ENCODE peak calls at places on chromosomes 16 and 17, in six cellular contexts. One of them, this sample, is unnamed. For H3K27me3, the result is how much of the 10 kb centered on the place peaks cover.

GRCh38 chr16:81444448-81445121 is at the start of gene CMIP:
- DNase-seq in mammary epithelial cell: peak
- DNase-seq in IMR-90: peak
- DNase-seq in right atrium auricular region: peak
- DNase-seq in H9: peak
- DNase-seq in tibial nerve: peak
- DNase-seq in this sample: peak

GRCh38 chr17:1634841-1635650 is 6.4 kb upstream of the SLC43A2 start:
- DNase-seq in H9: no peak
- DNase-seq in right atrium auricular region: no peak
- DNase-seq in mammary epithelial cell: no peak
- DNase-seq in IMR-90: no peak
- DNase-seq in tibial nerve: no peak
- DNase-seq in this sample: no peak

GRCh38 chr17:13727441-13728171 is 125.9 kb upstream of the HS3ST3A1 start:
- DNase-seq in mammary epithelial cell: peak
- DNase-seq in tibial nerve: no peak
- DNase-seq in right atrium auricular region: no peak
- DNase-seq in IMR-90: peak
- DNase-seq in H9: no peak
- DNase-seq in this sample: peak

GRCh38 chr17:19753661-19754463 is 5.8 kb upstream of the ALDH3A1 start:
- DNase-seq in mammary epithelial cell: peak
- DNase-seq in tibial nerve: no peak
- DNase-seq in IMR-90: no peak
- DNase-seq in H9: no peak
- DNase-seq in right atrium auricular region: no peak
- DNase-seq in this sample: no peak

GRCh38 chr17:80827646-80828643 is 163.7 kb upstream of the CHMP6 start:
- DNase-seq in IMR-90: peak
- DNase-seq in mammary epithelial cell: no peak
- DNase-seq in right atrium auricular region: no peak
- DNase-seq in tibial nerve: no peak
- DNase-seq in H9: peak
- DNase-seq in this sample: no peak

GRCh38 chr17:54881255-54881972 is 19.2 kb upstream of the TOM1L1 start:
- DNase-seq in IMR-90: no peak
- DNase-seq in mammary epithelial cell: no peak
- DNase-seq in right atrium auricular region: no peak
- DNase-seq in tibial nerve: no peak
- DNase-seq in H9: no peak
- DNase-seq in this sample: no peak

GRCh38 chr16:77775911-77776909 is 12.2 kb upstream of the VAT1L start:
- DNase-seq in H9: no peak
- DNase-seq in right atrium auricular region: no peak
- DNase-seq in mammary epithelial cell: peak
- DNase-seq in tibial nerve: no peak
- DNase-seq in IMR-90: peak
- DNase-seq in this sample: no peak

GRCh38 chr16:69833791-69834282 is 71.7 kb downstream of the WWP2 start:
- DNase-seq in mammary epithelial cell: no peak
- DNase-seq in IMR-90: no peak
- DNase-seq in tibial nerve: no peak
- DNase-seq in H9: no peak
- DNase-seq in right atrium auricular region: no peak
- DNase-seq in this sample: no peak

GRCh38 chr16:31713945-31714898 is 159.4 kb upstream of the ZNF267 start:
- DNase-seq in IMR-90: no peak
- DNase-seq in right atrium auricular region: no peak
- DNase-seq in mammary epithelial cell: peak
- DNase-seq in tibial nerve: no peak
- DNase-seq in H9: peak
- DNase-seq in this sample: no peak

GRCh38 chr17:55275894-55276804 is 11.4 kb downstream of the HLF start:
- DNase-seq in IMR-90: no peak
- DNase-seq in H9: no peak
- DNase-seq in mammary epithelial cell: peak
- DNase-seq in tibial nerve: no peak
- DNase-seq in right atrium auricular region: no peak
- DNase-seq in this sample: no peak

GRCh38 chr17:13016881-13017622 is 775 bp downstream of the ELAC2 start:
- DNase-seq in mammary epithelial cell: peak
- DNase-seq in H9: peak
- DNase-seq in IMR-90: peak
- DNase-seq in tibial nerve: no peak
- DNase-seq in right atrium auricular region: no peak
- DNase-seq in this sample: no peak

GRCh38 chr17:39401412-39402278 is at the start of gene FBXL20:
- DNase-seq in right atrium auricular region: peak
- DNase-seq in tibial nerve: peak
- DNase-seq in IMR-90: peak
- DNase-seq in mammary epithelial cell: peak
- DNase-seq in H9: peak
- DNase-seq in this sample: peak

GRCh38 chr17:39927928-39928867 is 666 bp downstream of the LRRC3C start:
- DNase-seq in IMR-90: no peak
- DNase-seq in tibial nerve: no peak
- DNase-seq in right atrium auricular region: peak
- DNase-seq in mammary epithelial cell: no peak
- DNase-seq in H9: peak
- DNase-seq in this sample: no peak

GRCh38 chr16:10318798-10319500 is 66.9 kb upstream of the ATF7IP2 start:
- DNase-seq in H9: no peak
- DNase-seq in right atrium auricular region: no peak
- DNase-seq in IMR-90: no peak
- DNase-seq in tibial nerve: no peak
- DNase-seq in mammary epithelial cell: no peak
- DNase-seq in this sample: no peak

GRCh38 chr16:85521737-85522042 is 91.4 kb upstream of the GSE1 start:
- DNase-seq in right atrium auricular region: no peak
- DNase-seq in mammary epithelial cell: no peak
- DNase-seq in tibial nerve: no peak
- DNase-seq in IMR-90: no peak
- DNase-seq in H9: no peak
- DNase-seq in this sample: no peak

GRCh38 chr17:81508639-81509047 is 4.0 kb downstream of the ACTG1 start:
- DNase-seq in tibial nerve: no peak
- DNase-seq in IMR-90: peak
- DNase-seq in right atrium auricular region: no peak
- DNase-seq in H9: peak
- DNase-seq in mammary epithelial cell: peak
- DNase-seq in this sample: no peak

GRCh38 chr17:50375858-50376538 is 3.0 kb downstream of the EME1 start:
- DNase-seq in mammary epithelial cell: no peak
- DNase-seq in IMR-90: no peak
- DNase-seq in H9: no peak
- DNase-seq in right atrium auricular region: no peak
- DNase-seq in tibial nerve: no peak
- DNase-seq in this sample: no peak

GRCh38 chr17:51487947-51488346 is 227.6 kb downstream of the UTP18 start:
- DNase-seq in mammary epithelial cell: peak
- DNase-seq in H9: peak
- DNase-seq in tibial nerve: no peak
- DNase-seq in IMR-90: no peak
- DNase-seq in right atrium auricular region: no peak
- DNase-seq in this sample: no peak

GRCh38 chr17:7561589-7562207 is at the start of gene SENP3:
- DNase-seq in right atrium auricular region: peak
- DNase-seq in IMR-90: peak
- DNase-seq in tibial nerve: peak
- DNase-seq in mammary epithelial cell: peak
- DNase-seq in H9: peak
- DNase-seq in this sample: peak

GRCh38 chr17:53792997-53793396 is 29.7 kb upstream of the KIF2B start:
- DNase-seq in right atrium auricular region: no peak
- DNase-seq in H9: no peak
- DNase-seq in tibial nerve: no peak
- DNase-seq in IMR-90: no peak
- DNase-seq in mammary epithelial cell: no peak
- DNase-seq in this sample: no peak

GRCh38 chr16:52068447-52069074 is 478.4 kb downstream of the TOX3 start:
- DNase-seq in tibial nerve: no peak
- DNase-seq in H9: peak
- DNase-seq in mammary epithelial cell: peak
- DNase-seq in IMR-90: peak
- DNase-seq in right atrium auricular region: no peak
- DNase-seq in this sample: no peak

GRCh38 chr17:7541074-7541621 is 7.7 kb upstream of the TNFSF12 start:
- DNase-seq in IMR-90: no peak
- DNase-seq in H9: no peak
- DNase-seq in right atrium auricular region: no peak
- DNase-seq in mammary epithelial cell: no peak
- DNase-seq in tibial nerve: no peak
- DNase-seq in this sample: no peak

GRCh38 chr17:63446981-63447687 is 1.0 kb upstream of the CYB561 start:
- DNase-seq in tibial nerve: peak
- DNase-seq in mammary epithelial cell: no peak
- DNase-seq in H9: peak
- DNase-seq in IMR-90: no peak
- DNase-seq in right atrium auricular region: no peak
- DNase-seq in this sample: no peak

GRCh38 chr17:53344778-53345177 is 477.9 kb upstream of the KIF2B start:
- DNase-seq in H9: no peak
- DNase-seq in right atrium auricular region: no peak
- DNase-seq in IMR-90: no peak
- DNase-seq in tibial nerve: no peak
- DNase-seq in mammary epithelial cell: no peak
- DNase-seq in this sample: no peak

GRCh38 chr16:13835935-13836334 is 84.0 kb upstream of the ERCC4 start:
- DNase-seq in right atrium auricular region: no peak
- DNase-seq in IMR-90: no peak
- DNase-seq in H9: no peak
- DNase-seq in tibial nerve: no peak
- DNase-seq in mammary epithelial cell: no peak
- DNase-seq in this sample: no peak

GRCh38 chr17:15954222-15954621 is 9.3 kb downstream of the ADORA2B start:
- DNase-seq in H9: no peak
- DNase-seq in IMR-90: peak
- DNase-seq in tibial nerve: no peak
- DNase-seq in right atrium auricular region: no peak
- DNase-seq in mammary epithelial cell: peak
- DNase-seq in this sample: peak

GRCh38 chr16:25553711-25554436 is 137.9 kb upstream of the HS3ST4 start:
- DNase-seq in tibial nerve: no peak
- DNase-seq in H9: peak
- DNase-seq in right atrium auricular region: no peak
- DNase-seq in IMR-90: peak
- DNase-seq in mammary epithelial cell: peak
- DNase-seq in this sample: no peak

DNA sequence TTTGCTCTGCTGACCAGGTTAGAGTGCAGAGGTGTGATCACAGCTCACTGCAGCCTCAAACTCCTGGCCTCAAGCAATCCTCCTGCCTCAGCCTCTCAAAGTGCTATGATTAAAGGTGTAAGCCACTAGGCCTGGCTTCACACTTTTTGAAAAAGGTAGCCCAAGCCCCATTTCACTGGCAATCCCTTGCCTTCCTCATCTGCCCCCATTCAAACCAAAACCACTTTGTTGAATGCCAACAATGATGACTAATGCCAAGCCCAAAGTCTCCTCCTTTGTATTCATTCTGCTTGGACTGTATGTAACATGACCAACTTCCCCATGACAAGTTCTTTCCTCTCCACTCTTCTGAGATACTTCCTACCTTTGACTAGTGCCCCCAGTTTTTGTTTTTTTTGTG is 33.1 kb downstream of the N4BP1 start:
- DNase-seq in IMR-90: peak
- DNase-seq in H9: no peak
- DNase-seq in right atrium auricular region: no peak
- DNase-seq in tibial nerve: no peak
- DNase-seq in mammary epithelial cell: peak
- DNase-seq in this sample: no peak
- H3K27ac ChIP-seq in IMR-90: no peak
- H3K27ac ChIP-seq in H9: no peak
- H3K27ac ChIP-seq in right atrium auricular region: no peak
- H3K27ac ChIP-seq in tibial nerve: no peak
- H3K27ac ChIP-seq in mammary epithelial cell: no peak
- H3K27ac ChIP-seq in this sample: no peak

DNA sequence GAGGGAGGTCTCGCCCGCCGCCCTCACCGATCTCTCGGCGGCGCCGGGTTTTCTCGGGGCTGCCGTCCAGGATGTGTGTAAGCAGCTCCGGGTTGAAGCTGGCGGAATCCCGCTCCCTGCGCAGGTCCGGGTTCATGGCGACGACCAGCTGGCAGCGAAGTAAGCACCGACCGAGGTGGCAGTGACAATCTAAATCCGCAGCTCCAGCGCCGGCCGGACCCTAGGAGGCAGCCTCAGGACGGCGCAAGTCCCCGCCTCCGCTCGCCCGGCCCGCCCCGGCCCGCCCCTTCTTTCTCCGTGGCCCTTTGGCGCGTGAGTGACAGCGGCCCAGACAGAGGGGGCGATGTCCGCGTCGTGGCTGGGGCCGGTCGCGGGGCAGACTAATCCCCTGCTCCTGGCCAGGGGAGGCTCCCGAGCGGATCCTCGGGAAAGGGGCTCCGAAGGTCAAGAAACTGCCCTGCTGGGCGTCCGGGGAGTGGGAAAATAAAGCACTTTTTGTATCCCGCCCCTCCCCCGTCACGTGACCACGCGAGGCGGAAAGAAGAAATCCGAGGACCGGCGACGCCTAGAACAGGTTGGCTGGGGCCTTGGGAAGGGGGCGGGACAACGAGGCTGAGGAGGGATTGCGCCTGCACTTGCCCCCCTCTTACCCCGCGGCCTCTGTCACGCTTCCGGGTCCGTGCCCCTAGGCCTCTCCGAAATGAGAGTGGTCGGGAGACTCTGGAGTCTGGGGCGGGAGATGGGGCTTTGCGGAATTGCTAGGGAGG is at the start of the genes ACOX1 and TEN1:
- DNase-seq in IMR-90: peak
- DNase-seq in mammary epithelial cell: peak
- DNase-seq in H9: peak
- DNase-seq in right atrium auricular region: peak
- DNase-seq in tibial nerve: peak
- DNase-seq in this sample: peak
- TF ChIP-seq CTCF in IMR-90: peak
- TF ChIP-seq CTCF in mammary epithelial cell: peak
- TF ChIP-seq CTCF in H9: no peak
- TF ChIP-seq CTCF in right atrium auricular region: peak
- TF ChIP-seq CTCF in tibial nerve: peak
- TF ChIP-seq CTCF in this sample: no peak

DNA sequence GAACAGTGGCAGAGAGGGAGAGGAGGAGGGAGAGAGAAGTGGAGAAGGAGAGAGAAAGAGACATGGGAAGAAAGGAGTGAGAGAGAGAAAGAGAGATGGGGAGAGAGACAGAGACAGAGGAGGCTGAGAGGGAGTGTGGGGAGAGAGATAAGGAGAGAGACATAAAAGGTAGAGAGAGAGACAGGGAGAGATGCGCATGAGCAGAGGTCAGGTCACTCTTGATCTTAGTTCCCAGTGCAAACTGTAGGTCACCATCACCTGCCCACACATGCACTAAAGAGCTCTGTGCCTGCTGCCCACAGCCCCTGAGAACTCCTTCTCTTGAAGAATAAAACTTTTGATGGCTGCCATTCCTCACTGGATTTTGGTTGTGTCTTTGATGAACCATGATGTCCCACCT is 14.9 kb downstream of the KRT33A start:
- DNase-seq in mammary epithelial cell: no peak
- DNase-seq in tibial nerve: no peak
- DNase-seq in H9: no peak
- DNase-seq in right atrium auricular region: no peak
- DNase-seq in IMR-90: no peak
- DNase-seq in this sample: no peak
- H3K27me3 ChIP-seq in mammary epithelial cell: under half
- H3K27me3 ChIP-seq in tibial nerve: under half
- H3K27me3 ChIP-seq in H9: under half
- H3K27me3 ChIP-seq in right atrium auricular region: under half
- H3K27me3 ChIP-seq in IMR-90: under half
- H3K27me3 ChIP-seq in this sample: under half

GRCh38 chr16:46833465-46833810 is 2.5 kb upstream of the C16orf87 start:
- DNase-seq in H9: no peak
- DNase-seq in tibial nerve: no peak
- DNase-seq in IMR-90: peak
- DNase-seq in right atrium auricular region: no peak
- DNase-seq in mammary epithelial cell: no peak
- DNase-seq in this sample: no peak
- H3K27ac ChIP-seq in H9: no peak
- H3K27ac ChIP-seq in tibial nerve: no peak
- H3K27ac ChIP-seq in IMR-90: no peak
- H3K27ac ChIP-seq in right atrium auricular region: no peak
- H3K27ac ChIP-seq in mammary epithelial cell: no peak
- H3K27ac ChIP-seq in this sample: no peak